ENCODE peak calls at places on chromosomes 6 and 20, in four cellular contexts. L, E, V and Q are unnamed samples. For H3K4me1 and H3K36me3, the result is how much of the 10 kb centered on the place peaks cover.

GRCh38 chr20:50338479-50339195 is 148.0 kb downstream of the CEBPB start:
- DNase-seq in L (no peak), E (no peak), V (no peak), Q (no peak)

GRCh38 chr20:22619806-22620205 is 35.4 kb upstream of the FOXA2 start:
- DNase-seq in L (no peak), E (no peak), V (no peak), Q (no peak)

GRCh38 chr6:167393731-167394130 is 68.8 kb downstream of the TTLL2 start:
- DNase-seq in L (no peak), E (no peak), V (no peak), Q (no peak)

GRCh38 chr20:47876348-47877056 is 91.2 kb upstream of the SULF2 start:
- DNase-seq in L (no peak), E (no peak), V (no peak), Q (no peak)

GRCh38 chr6:42786525-42786985 is 4.7 kb downstream of the BICRAL start:
- DNase-seq in L (no peak), E (no peak), V (no peak), Q (no peak)

GRCh38 chr6:157280153-157280552 is 43.2 kb downstream of the TMEM242 start:
- DNase-seq in L (no peak), E (no peak), V (no peak), Q (no peak)

GRCh38 chr20:58023346-58023745 is 205.1 kb downstream of the ANKRD60 start:
- DNase-seq in L (no peak), E (no peak), V (no peak), Q (no peak)

GRCh38 chr6:52497652-52498408 is 77.7 kb downstream of the EFHC1 start:
- DNase-seq in L (no peak), E (peak), V (no peak), Q (no peak)

GRCh38 chr20:1324598-1325172 is 4.3 kb downstream of the SDCBP2 start:
- DNase-seq in L (no peak), E (no peak), V (no peak), Q (no peak)

GRCh38 chr6:136969433-136969832 is 47.3 kb downstream of the SLC35D3 start:
- DNase-seq in L (peak), E (peak), V (no peak), Q (peak)

GRCh38 chr20:21436186-21436585 is 38.9 kb upstream of the NKX2-4 start:
- DNase-seq in L (no peak), E (no peak), V (peak), Q (no peak)

GRCh38 chr20:50496773-50497375 is 13.3 kb upstream of the PTPN1 start:
- DNase-seq in L (no peak), E (no peak), V (no peak), Q (no peak)

GRCh38 chr6:82283771-82284420 is 36.4 kb upstream of the IBTK start:
- DNase-seq in L (peak), E (no peak), V (no peak), Q (no peak)

GRCh38 chr6:133341607-133342158 is 100.5 kb downstream of the EYA4 start:
- DNase-seq in L (peak), E (no peak), V (no peak), Q (peak)

GRCh38 chr20:56447227-56447626 is 21.2 kb upstream of the RTF2 start:
- DNase-seq in L (no peak), E (no peak), V (no peak), Q (no peak)

GRCh38 chr6:137342607-137343186 is 123.5 kb upstream of the IFNGR1 start:
- DNase-seq in L (no peak), E (no peak), V (no peak), Q (peak)

GRCh38 chr6:52361347-52361944 is 505 bp upstream of the PAQR8 start:
- DNase-seq in L (peak), E (peak), V (no peak), Q (no peak)

GRCh38 chr6:34021001-34021838 is 124.7 kb downstream of the GRM4 start:
- DNase-seq in L (no peak), E (no peak), V (no peak), Q (no peak)

GRCh38 chr20:20237093-20237959 is 130.6 kb upstream of the INSM1 start:
- DNase-seq in L (peak), E (no peak), V (peak), Q (peak)

GRCh38 chr20:46118481-46119020 is 437 bp downstream of the CD40 start:
- DNase-seq in L (no peak), E (peak), V (no peak), Q (no peak)

GRCh38 chr6:17280552-17281090 is 540 bp upstream of the RBM24 start:
- DNase-seq in L (peak), E (peak), V (no peak), Q (peak)

GRCh38 chr6:7566031-7566556 is 23.9 kb upstream of the SNRNP48 start:
- DNase-seq in L (no peak), E (no peak), V (no peak), Q (no peak)

GRCh38 chr6:156864557-156864956 is 87.4 kb downstream of the ARID1B start:
- DNase-seq in L (no peak), E (no peak), V (no peak), Q (no peak)

GRCh38 chr20:64114356-64114971 is 7.1 kb upstream of the NPBWR2 start:
- DNase-seq in L (no peak), E (no peak), V (no peak), Q (no peak)

GRCh38 chr6:170124836-170125235 is 166.0 kb downstream of the DLL1 start:
- DNase-seq in L (peak), E (no peak), V (no peak), Q (no peak)

GRCh38 chr6:45420083-45420908 is 42.6 kb upstream of the SUPT3H start:
- DNase-seq in L (peak), E (peak), V (no peak), Q (no peak)

GRCh38 chr20:25574411-25574810 is 10.9 kb downstream of the NINL start:
- DNase-seq in L (no peak), E (no peak), V (no peak), Q (peak)

GRCh38 chr6:8859501-8859900 is 424.2 kb upstream of the SLC35B3 start:
- DNase-seq in L (no peak), E (no peak), V (no peak), Q (no peak)

GRCh38 chr20:4795394-4795793 is 73.7 kb downstream of the PRND start:
- DNase-seq in L (no peak), E (no peak), V (peak), Q (no peak)

GRCh38 chr6:168877821-168878282 is 375.8 kb downstream of the THBS2 start:
- DNase-seq in L (peak), E (no peak), V (no peak), Q (no peak)

GRCh38 chr20:47773381-47773786 is 11.9 kb downstream of the SULF2 start:
- DNase-seq in L (peak), E (peak), V (no peak), Q (no peak)

GRCh38 chr20:58192567-58192966 is 35.9 kb downstream of the ANKRD60 start:
- DNase-seq in L (no peak), E (no peak), V (no peak), Q (no peak)

GRCh38 chr20:17995967-17996819 is 27.4 kb downstream of the MGME1 start:
- DNase-seq in L (peak), E (no peak), V (peak), Q (peak)

GRCh38 chr20:13656721-13657368 is 18.1 kb upstream of the TASP1 start:
- DNase-seq in L (no peak), E (no peak), V (no peak), Q (no peak)

GRCh38 chr6:4712291-4712690 is 63.9 kb upstream of the CDYL start:
- DNase-seq in L (no peak), E (no peak), V (no peak), Q (no peak)
- TF ChIP-seq CTCF in L (no peak), E (no peak), V (no peak), Q (no peak)

GRCh38 chr20:11204926-11205768 is 531.3 kb upstream of the JAG1 start:
- DNase-seq in L (peak), E (peak), V (peak), Q (peak)
- H3K4me1 ChIP-seq in L (under half), E (under half), V (under half), Q (under half)

GRCh38 chr20:62133051-62133845 is 9.9 kb downstream of the PSMA7 start:
- DNase-seq in L (no peak), E (peak), V (no peak), Q (no peak)

GRCh38 chr20:62129731-62130531 is 7.7 kb downstream of the LSM14B start:
- DNase-seq in L (no peak), E (no peak), V (no peak), Q (no peak)

GRCh38 chr20:62133864-62134263 is 9.3 kb downstream of the PSMA7 start:
- DNase-seq in L (no peak), E (no peak), V (no peak), Q (no peak)

GRCh38 chr20:62132421-62132820 is 10.1 kb downstream of the LSM14B start:
- DNase-seq in L (no peak), E (no peak), V (no peak), Q (no peak)

DNA sequence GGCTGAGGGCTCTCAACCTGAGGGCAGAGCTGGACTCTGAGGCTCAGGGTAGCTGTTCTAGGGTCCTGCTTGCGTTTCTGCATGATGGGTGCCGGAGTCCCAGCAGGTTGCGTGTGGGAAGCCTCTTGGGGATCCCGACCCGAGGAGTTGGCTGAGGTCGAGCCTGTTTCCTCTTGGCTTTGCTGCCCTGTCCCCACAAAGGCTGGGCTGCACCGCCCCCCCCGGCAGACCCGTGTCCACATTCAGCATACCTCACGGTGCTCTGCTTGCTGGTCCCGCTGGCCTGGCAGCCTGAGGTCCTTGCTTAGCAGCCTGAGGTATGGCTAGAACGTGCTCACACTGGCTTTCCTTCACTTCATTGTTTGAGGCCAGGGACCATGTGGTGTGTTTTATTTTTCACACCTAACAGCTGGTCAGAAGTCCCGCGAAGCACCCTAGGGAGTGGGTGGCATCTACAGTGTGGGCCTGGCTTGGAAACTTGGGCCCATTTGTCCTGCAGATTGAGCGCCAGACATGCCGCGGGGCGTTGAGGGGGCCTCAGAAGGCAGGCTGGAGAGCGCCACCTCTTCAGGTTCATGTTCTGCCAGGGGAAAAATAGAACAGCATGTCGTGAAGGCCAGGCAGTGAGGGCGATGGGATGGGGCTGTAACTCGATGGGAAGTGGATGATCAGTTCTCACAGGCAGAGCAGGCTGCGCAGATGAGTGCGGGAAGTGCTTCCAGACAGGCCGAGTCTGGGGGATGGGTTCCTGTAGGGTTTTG is 9.5 kb downstream of the LSM14B start:
- DNase-seq in L (no peak), E (no peak), V (no peak), Q (no peak)
- H3K36me3 ChIP-seq in L (under half), E (half or more), V (half or more), Q (half or more)

DNA sequence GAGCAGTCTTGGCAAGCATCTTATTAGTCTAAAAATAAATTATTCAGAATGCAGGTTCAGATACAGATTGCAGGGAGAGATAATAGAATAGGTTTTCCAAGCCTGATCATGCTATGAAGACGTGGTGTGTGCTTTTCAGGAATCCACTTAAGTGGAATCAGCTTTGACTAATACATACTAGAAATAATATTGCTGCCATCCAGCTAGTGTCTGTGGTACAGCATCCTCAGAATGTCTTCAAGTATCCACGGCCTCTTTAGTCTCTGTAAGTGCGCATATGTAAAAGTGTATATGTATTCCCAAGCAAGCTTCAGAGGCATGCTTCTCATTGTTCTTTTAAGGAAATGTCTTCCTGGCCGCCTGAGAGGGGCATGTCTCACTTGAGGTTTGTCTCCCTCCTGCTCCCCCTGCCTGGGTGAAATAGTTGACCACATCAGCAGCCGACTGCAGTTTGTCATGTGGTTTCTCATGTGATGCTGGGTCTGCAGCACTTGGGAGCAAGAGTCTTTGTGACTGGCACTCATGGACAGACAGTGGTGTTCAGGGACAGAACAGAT is 150.9 kb downstream of the PRL start:
- DNase-seq in L (peak), E (no peak), V (no peak), Q (peak)
- TF ChIP-seq CTCF in L (peak), E (peak), V (no peak), Q (peak)

GRCh38 chr6:161548713-161549112 is 274.9 kb upstream of the AGPAT4 start:
- DNase-seq in L (no peak), E (no peak), V (no peak), Q (no peak)

GRCh38 chr6:161546632-161547031 is 272.8 kb upstream of the AGPAT4 start:
- DNase-seq in L (no peak), E (no peak), V (no peak), Q (no peak)

GRCh38 chr6:161545741-161546140 is 271.9 kb upstream of the AGPAT4 start:
- DNase-seq in L (no peak), E (no peak), V (no peak), Q (no peak)

GRCh38 chr6:161549977-161550655 is 276.3 kb upstream of the AGPAT4 start:
- DNase-seq in L (peak), E (no peak), V (peak), Q (no peak)

DNA sequence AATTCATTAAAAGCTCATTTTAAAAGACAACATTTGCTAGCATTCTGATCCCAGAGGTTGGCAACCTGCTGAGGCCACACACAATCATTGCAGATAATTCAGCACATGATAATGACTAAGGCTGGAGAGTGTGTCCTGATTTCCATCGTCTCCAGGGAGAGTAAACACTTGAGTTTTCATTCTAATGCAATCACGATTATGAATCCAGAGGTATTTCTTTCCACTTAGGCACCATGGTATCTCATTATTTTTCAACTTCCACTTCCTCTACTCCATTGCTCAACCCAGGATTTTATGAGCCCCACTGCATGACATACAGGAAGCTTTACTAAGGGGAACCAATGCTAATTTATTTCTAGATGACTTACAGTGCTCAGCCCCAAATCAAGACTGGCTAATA is 273.8 kb upstream of the AGPAT4 start:
- DNase-seq in L (no peak), E (no peak), V (no peak), Q (no peak)
- H3K4me1 ChIP-seq in L (under half), E (under half), V (under half), Q (under half)

GRCh38 chr6:16059496-16059895 is 69.4 kb upstream of the MYLIP start:
- DNase-seq in L (no peak), E (no peak), V (no peak), Q (no peak)
- H3K36me3 ChIP-seq in L (under half), E (under half), V (under half), Q (under half)

DNA sequence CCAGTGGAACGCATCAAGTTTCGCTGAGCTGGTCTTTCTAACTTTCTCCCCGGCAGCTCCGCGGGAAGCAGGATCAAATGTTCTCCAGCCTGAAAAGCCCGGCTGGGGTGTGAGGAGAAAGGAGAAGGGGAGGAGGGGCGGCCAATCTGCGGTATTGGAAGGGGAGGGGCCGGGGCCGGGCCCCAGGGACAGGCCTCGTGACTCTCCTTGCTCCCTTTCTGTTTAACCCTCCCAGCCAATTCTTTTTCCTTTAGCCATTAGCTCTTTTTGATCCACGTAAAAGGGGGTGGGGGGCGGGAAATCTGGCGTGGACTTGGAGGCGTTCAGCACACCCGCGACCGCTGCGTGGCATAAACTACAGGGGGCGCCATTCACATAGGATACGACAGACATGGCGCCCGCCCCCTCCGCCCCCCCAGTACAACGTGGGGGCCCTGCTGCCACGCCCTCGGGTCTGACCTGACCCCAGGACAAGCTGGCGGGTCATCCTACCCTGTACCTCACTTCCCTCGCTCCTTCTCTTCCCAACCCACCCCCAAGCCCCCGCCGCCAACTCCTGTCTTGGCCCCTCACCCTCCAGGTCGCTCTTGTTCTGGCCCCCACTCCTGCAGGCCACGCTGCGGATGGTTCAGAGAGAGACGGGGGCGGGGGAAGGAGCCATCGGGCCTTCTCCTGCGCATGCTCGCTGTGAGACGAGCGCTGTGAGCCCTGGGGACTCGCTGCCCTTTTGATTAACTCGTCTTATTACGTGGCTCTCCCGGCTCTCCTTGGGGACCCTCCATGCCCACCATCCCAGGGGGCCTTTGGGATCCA is 7.8 kb upstream of the MDGA1 start:
- DNase-seq in L (peak), E (peak), V (no peak), Q (peak)
- TF ChIP-seq CTCF in L (peak), E (peak), V (peak), Q (peak)

GRCh38 chr6:142376115-142376514 is 74.3 kb downstream of the ADGRG6 start:
- DNase-seq in L (no peak), E (no peak), V (no peak), Q (no peak)

GRCh38 chr6:142374965-142375733 is 73.3 kb downstream of the ADGRG6 start:
- DNase-seq in L (peak), E (no peak), V (peak), Q (no peak)

GRCh38 chr6:142374090-142374783 is 72.4 kb downstream of the ADGRG6 start:
- DNase-seq in L (no peak), E (no peak), V (no peak), Q (no peak)

GRCh38 chr6:142378138-142378875 is 76.5 kb downstream of the ADGRG6 start:
- DNase-seq in L (peak), E (no peak), V (peak), Q (no peak)

DNA sequence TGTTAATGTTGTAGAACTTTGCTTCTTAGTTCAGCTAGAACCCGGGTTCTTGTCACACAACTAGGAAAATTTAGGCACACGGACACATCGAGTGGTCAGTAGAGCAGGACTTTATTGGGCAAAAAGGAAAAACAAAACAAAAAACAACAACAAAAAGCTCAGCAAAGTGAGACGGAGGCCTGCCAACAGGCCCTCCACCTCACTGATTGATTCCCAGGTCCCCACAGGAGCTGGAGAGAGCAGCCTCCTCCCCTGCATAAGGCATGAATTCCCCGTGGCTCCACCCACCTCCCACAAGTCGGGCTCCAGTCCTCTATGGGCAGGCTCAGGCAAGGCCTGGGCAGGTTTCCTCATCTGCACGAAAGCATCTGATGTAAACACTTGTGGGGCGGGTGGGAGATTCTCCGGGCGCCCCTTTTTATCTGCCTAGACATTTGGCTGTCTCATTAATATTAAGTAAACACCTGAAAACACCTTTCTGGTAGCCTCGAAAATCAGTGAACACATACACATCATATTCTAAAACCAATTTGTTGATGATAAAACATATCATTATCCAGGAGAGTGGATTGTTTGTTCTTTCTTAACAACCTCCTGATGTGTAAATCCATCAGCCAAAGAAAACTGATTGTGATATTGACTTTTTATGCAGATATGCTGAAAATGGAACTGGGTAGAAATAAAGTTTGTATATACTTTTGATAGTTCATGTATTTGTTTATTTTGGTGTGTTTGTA is 75.5 kb downstream of the ADGRG6 start:
- DNase-seq in L (peak), E (no peak), V (peak), Q (peak)
- H3K4me1 ChIP-seq in L (half or more), E (under half), V (half or more), Q (under half)

GRCh38 chr6:54308240-54308639 is at the start of gene TINAG:
- DNase-seq in L (no peak), E (no peak), V (no peak), Q (no peak)
- H3K36me3 ChIP-seq in L (under half), E (under half), V (under half), Q (under half)